ENCODE peak calls at places on chromosomes 6 and 20, in eight cellular contexts. One of them, this sample, is unnamed.

GRCh38 chr20:39871013-39871412 is 818.0 kb downstream of the MAFB start:
- DNase-seq in hepatocyte: no peak
- DNase-seq in prostate gland: no peak
- DNase-seq in NB4: no peak
- DNase-seq in left ventricle myocardium inferior: no peak
- DNase-seq in body of pancreas: no peak
- DNase-seq in lower lobe of right lung: no peak
- DNase-seq in neural progenitor cell: no peak
- DNase-seq in this sample: no peak

GRCh38 chr20:50240092-50240491 is 49.5 kb downstream of the CEBPB start:
- DNase-seq in hepatocyte: no peak
- DNase-seq in prostate gland: no peak
- DNase-seq in NB4: no peak
- DNase-seq in left ventricle myocardium inferior: no peak
- DNase-seq in body of pancreas: no peak
- DNase-seq in lower lobe of right lung: no peak
- DNase-seq in neural progenitor cell: no peak
- DNase-seq in this sample: no peak

GRCh38 chr6:30646450-30647038 is 389 bp upstream of the C6orf136 start:
- DNase-seq in hepatocyte: peak; percentile 35
- DNase-seq in prostate gland: no peak
- DNase-seq in NB4: no peak
- DNase-seq in left ventricle myocardium inferior: peak; percentile 95
- DNase-seq in body of pancreas: peak; percentile 95
- DNase-seq in lower lobe of right lung: peak; percentile 97
- DNase-seq in neural progenitor cell: peak; percentile 44
- DNase-seq in this sample: no peak

GRCh38 chr6:20092071-20092566 is 120.2 kb downstream of the MBOAT1 start:
- DNase-seq in hepatocyte: peak; percentile 46
- DNase-seq in prostate gland: no peak
- DNase-seq in NB4: peak; percentile 71
- DNase-seq in left ventricle myocardium inferior: no peak
- DNase-seq in body of pancreas: no peak
- DNase-seq in lower lobe of right lung: no peak
- DNase-seq in neural progenitor cell: peak; percentile 58
- DNase-seq in this sample: peak; percentile 42

GRCh38 chr6:85065831-85066230 is 301.4 kb upstream of the TBX18 start:
- DNase-seq in hepatocyte: no peak
- DNase-seq in prostate gland: no peak
- DNase-seq in NB4: no peak
- DNase-seq in left ventricle myocardium inferior: no peak
- DNase-seq in body of pancreas: no peak
- DNase-seq in lower lobe of right lung: no peak
- DNase-seq in neural progenitor cell: no peak
- DNase-seq in this sample: no peak

GRCh38 chr20:5945963-5946362 is 4.4 kb downstream of the TRMT6 start:
- DNase-seq in hepatocyte: no peak
- DNase-seq in prostate gland: no peak
- DNase-seq in NB4: peak; percentile 71
- DNase-seq in left ventricle myocardium inferior: no peak
- DNase-seq in body of pancreas: no peak
- DNase-seq in lower lobe of right lung: no peak
- DNase-seq in neural progenitor cell: no peak
- DNase-seq in this sample: peak; percentile 36

GRCh38 chr20:17570347-17571152 is 675 bp downstream of the DSTN start:
- DNase-seq in hepatocyte: peak; percentile 72
- DNase-seq in prostate gland: peak; percentile 54
- DNase-seq in NB4: peak; percentile 66
- DNase-seq in left ventricle myocardium inferior: peak; percentile 37
- DNase-seq in body of pancreas: peak; percentile 71
- DNase-seq in lower lobe of right lung: peak; percentile 62
- DNase-seq in neural progenitor cell: peak; percentile 80
- DNase-seq in this sample: no peak

GRCh38 chr20:362271-363254 is 15.7 kb downstream of the NRSN2 start:
- DNase-seq in hepatocyte: peak; percentile 89
- DNase-seq in prostate gland: peak; percentile 96
- DNase-seq in NB4: peak; percentile 78
- DNase-seq in left ventricle myocardium inferior: peak; percentile 86
- DNase-seq in body of pancreas: peak; percentile 97
- DNase-seq in lower lobe of right lung: peak; percentile 93
- DNase-seq in neural progenitor cell: no peak
- DNase-seq in this sample: no peak

GRCh38 chr6:157405986-157406385 is 25.0 kb downstream of the ZDHHC14 start:
- DNase-seq in hepatocyte: peak; percentile 32
- DNase-seq in prostate gland: no peak
- DNase-seq in NB4: no peak
- DNase-seq in left ventricle myocardium inferior: no peak
- DNase-seq in body of pancreas: no peak
- DNase-seq in lower lobe of right lung: no peak
- DNase-seq in neural progenitor cell: no peak
- DNase-seq in this sample: no peak

GRCh38 chr20:10492065-10492464 is 57.0 kb downstream of the SLX4IP start:
- DNase-seq in hepatocyte: no peak
- DNase-seq in prostate gland: no peak
- DNase-seq in NB4: peak; percentile 85
- DNase-seq in left ventricle myocardium inferior: no peak
- DNase-seq in body of pancreas: no peak
- DNase-seq in lower lobe of right lung: no peak
- DNase-seq in neural progenitor cell: no peak
- DNase-seq in this sample: no peak

GRCh38 chr6:16306334-16306733 is 67.9 kb downstream of the GMPR start:
- DNase-seq in hepatocyte: no peak
- DNase-seq in prostate gland: no peak
- DNase-seq in NB4: no peak
- DNase-seq in left ventricle myocardium inferior: no peak
- DNase-seq in body of pancreas: no peak
- DNase-seq in lower lobe of right lung: no peak
- DNase-seq in neural progenitor cell: no peak
- DNase-seq in this sample: no peak

GRCh38 chr20:36272547-36273220 is 33.5 kb upstream of the DLGAP4 start:
- DNase-seq in hepatocyte: no peak
- DNase-seq in prostate gland: no peak
- DNase-seq in NB4: no peak
- DNase-seq in left ventricle myocardium inferior: no peak
- DNase-seq in body of pancreas: no peak
- DNase-seq in lower lobe of right lung: no peak
- DNase-seq in neural progenitor cell: no peak
- DNase-seq in this sample: no peak

GRCh38 chr6:31888281-31889258 is 8.9 kb downstream of the EHMT2 start:
- DNase-seq in hepatocyte: peak; percentile 46
- DNase-seq in prostate gland: no peak
- DNase-seq in NB4: peak; percentile 46
- DNase-seq in left ventricle myocardium inferior: peak; percentile 33
- DNase-seq in body of pancreas: peak; percentile 31
- DNase-seq in lower lobe of right lung: no peak
- DNase-seq in neural progenitor cell: peak; percentile 66
- DNase-seq in this sample: no peak

GRCh38 chr6:15386110-15386755 is 140.4 kb downstream of the JARID2 start:
- DNase-seq in hepatocyte: peak; percentile 10
- DNase-seq in prostate gland: no peak
- DNase-seq in NB4: no peak
- DNase-seq in left ventricle myocardium inferior: no peak
- DNase-seq in body of pancreas: no peak
- DNase-seq in lower lobe of right lung: no peak
- DNase-seq in neural progenitor cell: no peak
- DNase-seq in this sample: no peak

GRCh38 chr20:20702330-20703245 is 9.9 kb downstream of the RALGAPA2 start:
- DNase-seq in hepatocyte: no peak
- DNase-seq in prostate gland: no peak
- DNase-seq in NB4: no peak
- DNase-seq in left ventricle myocardium inferior: no peak
- DNase-seq in body of pancreas: no peak
- DNase-seq in lower lobe of right lung: no peak
- DNase-seq in neural progenitor cell: no peak
- DNase-seq in this sample: no peak

GRCh38 chr6:27251672-27252251 is 4.3 kb downstream of the PRSS16 start:
- DNase-seq in hepatocyte: peak; percentile 93
- DNase-seq in prostate gland: peak; percentile 79
- DNase-seq in NB4: peak; percentile 85
- DNase-seq in left ventricle myocardium inferior: no peak
- DNase-seq in body of pancreas: peak; percentile 96
- DNase-seq in lower lobe of right lung: peak; percentile 90
- DNase-seq in neural progenitor cell: peak; percentile 97
- DNase-seq in this sample: no peak

GRCh38 chr6:56486681-56487080 is 156.0 kb downstream of the DST start:
- DNase-seq in hepatocyte: no peak
- DNase-seq in prostate gland: no peak
- DNase-seq in NB4: no peak
- DNase-seq in left ventricle myocardium inferior: no peak
- DNase-seq in body of pancreas: no peak
- DNase-seq in lower lobe of right lung: no peak
- DNase-seq in neural progenitor cell: no peak
- DNase-seq in this sample: no peak

GRCh38 chr6:52284460-52285173 is at the start of gene MCM3:
- DNase-seq in hepatocyte: peak; percentile 98
- DNase-seq in prostate gland: peak; percentile 98
- DNase-seq in NB4: peak; percentile 100
- DNase-seq in left ventricle myocardium inferior: peak; percentile 96
- DNase-seq in body of pancreas: peak; percentile 97
- DNase-seq in lower lobe of right lung: peak; percentile 98
- DNase-seq in neural progenitor cell: peak; percentile 99
- DNase-seq in this sample: peak; percentile 98

GRCh38 chr6:52283111-52283510 is 1.4 kb downstream of the MCM3 start:
- DNase-seq in hepatocyte: no peak
- DNase-seq in prostate gland: no peak
- DNase-seq in NB4: no peak
- DNase-seq in left ventricle myocardium inferior: no peak
- DNase-seq in body of pancreas: no peak
- DNase-seq in lower lobe of right lung: no peak
- DNase-seq in neural progenitor cell: no peak
- DNase-seq in this sample: no peak

GRCh38 chr6:52284131-52284459 is 447 bp downstream of the MCM3 start:
- DNase-seq in hepatocyte: peak; percentile 67
- DNase-seq in prostate gland: peak; percentile 21
- DNase-seq in NB4: peak; percentile 80
- DNase-seq in left ventricle myocardium inferior: peak; percentile 29
- DNase-seq in body of pancreas: peak; percentile 39
- DNase-seq in lower lobe of right lung: peak; percentile 70
- DNase-seq in neural progenitor cell: peak; percentile 90
- DNase-seq in this sample: no peak

GRCh38 chr6:52286798-52287432 is 2.4 kb upstream of the MCM3 start:
- DNase-seq in hepatocyte: peak; percentile 76
- DNase-seq in prostate gland: peak; percentile 47
- DNase-seq in NB4: peak; percentile 88
- DNase-seq in left ventricle myocardium inferior: peak; percentile 48
- DNase-seq in body of pancreas: peak; percentile 75
- DNase-seq in lower lobe of right lung: peak; percentile 87
- DNase-seq in neural progenitor cell: peak; percentile 77
- DNase-seq in this sample: peak; percentile 48

GRCh38 chr6:52285174-52286068 is 879 bp upstream of the MCM3 start:
- DNase-seq in hepatocyte: no peak
- DNase-seq in prostate gland: no peak
- DNase-seq in NB4: peak; percentile 55
- DNase-seq in left ventricle myocardium inferior: no peak
- DNase-seq in body of pancreas: no peak
- DNase-seq in lower lobe of right lung: no peak
- DNase-seq in neural progenitor cell: peak; percentile 12
- DNase-seq in this sample: no peak
- TF ChIP-seq CTCF in hepatocyte: peak; percentile 41
- TF ChIP-seq CTCF in prostate gland: no peak
- TF ChIP-seq CTCF in NB4: no peak
- TF ChIP-seq CTCF in left ventricle myocardium inferior: peak; percentile 20
- TF ChIP-seq CTCF in body of pancreas: peak; percentile 12
- TF ChIP-seq CTCF in lower lobe of right lung: no peak
- TF ChIP-seq CTCF in neural progenitor cell: peak; percentile 35
- TF ChIP-seq CTCF in this sample: peak; percentile 31

DNA sequence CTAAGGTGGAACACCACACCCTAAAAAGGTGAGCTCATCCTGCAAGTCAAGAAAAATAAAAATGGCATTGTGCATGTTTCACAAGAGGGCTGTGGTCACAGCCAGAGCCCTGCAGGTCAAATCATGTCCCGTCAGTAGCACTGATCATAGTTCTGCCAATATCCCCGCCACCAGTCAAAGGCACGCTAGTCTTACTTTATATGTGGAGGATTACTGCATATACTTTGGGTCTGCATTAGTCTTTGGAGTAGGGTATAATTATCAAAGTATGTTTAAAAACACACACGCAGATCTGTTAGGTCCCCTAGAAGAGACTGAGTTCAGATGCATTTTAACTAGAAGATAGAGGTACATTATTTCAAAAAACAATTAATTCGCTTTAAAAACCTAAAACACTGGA is 1.8 kb downstream of the PERP start:
- DNase-seq in hepatocyte: peak; percentile 46
- DNase-seq in prostate gland: peak; percentile 67
- DNase-seq in NB4: no peak
- DNase-seq in left ventricle myocardium inferior: no peak
- DNase-seq in body of pancreas: peak; percentile 19
- DNase-seq in lower lobe of right lung: no peak
- DNase-seq in neural progenitor cell: peak; percentile 26
- DNase-seq in this sample: no peak
- H3K4me3 ChIP-seq in hepatocyte: peak overlapping the region; percentile 88
- H3K4me3 ChIP-seq in prostate gland: peak overlapping the region; percentile 77
- H3K4me3 ChIP-seq in NB4: no peak overlapping the region
- H3K4me3 ChIP-seq in left ventricle myocardium inferior: peak overlapping the region; percentile 83
- H3K4me3 ChIP-seq in body of pancreas: no peak overlapping the region
- H3K4me3 ChIP-seq in lower lobe of right lung: peak overlapping the region; percentile 62
- H3K4me3 ChIP-seq in neural progenitor cell: peak overlapping the region; percentile 77
- H3K4me3 ChIP-seq in this sample: peak overlapping the region; percentile 72

GRCh38 chr20:43846516-43846905 is 68.1 kb upstream of the TOX2 start:
- DNase-seq in hepatocyte: no peak
- DNase-seq in prostate gland: no peak
- DNase-seq in NB4: no peak
- DNase-seq in left ventricle myocardium inferior: no peak
- DNase-seq in body of pancreas: no peak
- DNase-seq in lower lobe of right lung: no peak
- DNase-seq in neural progenitor cell: no peak
- DNase-seq in this sample: no peak

GRCh38 chr20:43843965-43844660 is 70.5 kb upstream of the TOX2 start:
- DNase-seq in hepatocyte: no peak
- DNase-seq in prostate gland: no peak
- DNase-seq in NB4: no peak
- DNase-seq in left ventricle myocardium inferior: no peak
- DNase-seq in body of pancreas: no peak
- DNase-seq in lower lobe of right lung: no peak
- DNase-seq in neural progenitor cell: no peak
- DNase-seq in this sample: no peak

GRCh38 chr20:43843096-43843964 is 71.3 kb upstream of the TOX2 start:
- DNase-seq in hepatocyte: no peak
- DNase-seq in prostate gland: no peak
- DNase-seq in NB4: no peak
- DNase-seq in left ventricle myocardium inferior: no peak
- DNase-seq in body of pancreas: no peak
- DNase-seq in lower lobe of right lung: no peak
- DNase-seq in neural progenitor cell: no peak
- DNase-seq in this sample: peak; percentile 42

GRCh38 chr20:43842126-43843020 is 72.3 kb upstream of the TOX2 start:
- DNase-seq in hepatocyte: no peak
- DNase-seq in prostate gland: no peak
- DNase-seq in NB4: no peak
- DNase-seq in left ventricle myocardium inferior: no peak
- DNase-seq in body of pancreas: no peak
- DNase-seq in lower lobe of right lung: no peak
- DNase-seq in neural progenitor cell: no peak
- DNase-seq in this sample: no peak

GRCh38 chr20:43844778-43845614 is 69.7 kb upstream of the TOX2 start:
- DNase-seq in hepatocyte: peak; percentile 30
- DNase-seq in prostate gland: no peak
- DNase-seq in NB4: peak; percentile 40
- DNase-seq in left ventricle myocardium inferior: peak; percentile 25
- DNase-seq in body of pancreas: no peak
- DNase-seq in lower lobe of right lung: no peak
- DNase-seq in neural progenitor cell: no peak
- DNase-seq in this sample: peak; percentile 94
- TF ChIP-seq CTCF in hepatocyte: peak; percentile 10
- TF ChIP-seq CTCF in prostate gland: no peak
- TF ChIP-seq CTCF in NB4: peak; percentile 16
- TF ChIP-seq CTCF in left ventricle myocardium inferior: peak; percentile 40
- TF ChIP-seq CTCF in body of pancreas: no peak
- TF ChIP-seq CTCF in lower lobe of right lung: peak; percentile 45
- TF ChIP-seq CTCF in neural progenitor cell: no peak
- TF ChIP-seq CTCF in this sample: peak; percentile 56

GRCh38 chr20:22582960-22583772 is 1.2 kb downstream of the FOXA2 start:
- DNase-seq in hepatocyte: peak; percentile 62
- DNase-seq in prostate gland: no peak
- DNase-seq in NB4: no peak
- DNase-seq in left ventricle myocardium inferior: no peak
- DNase-seq in body of pancreas: peak; percentile 51
- DNase-seq in lower lobe of right lung: peak; percentile 52
- DNase-seq in neural progenitor cell: peak; percentile 66
- DNase-seq in this sample: no peak
- H3K4me3 ChIP-seq in hepatocyte: peak overlapping the region; percentile 54
- H3K4me3 ChIP-seq in prostate gland: peak overlapping the region; percentile 26
- H3K4me3 ChIP-seq in NB4: no peak overlapping the region
- H3K4me3 ChIP-seq in left ventricle myocardium inferior: peak overlapping the region; percentile 41
- H3K4me3 ChIP-seq in body of pancreas: peak overlapping the region; percentile 63
- H3K4me3 ChIP-seq in lower lobe of right lung: peak overlapping the region; percentile 56
- H3K4me3 ChIP-seq in neural progenitor cell: peak overlapping the region; percentile 32
- H3K4me3 ChIP-seq in this sample: no peak overlapping the region